ENCODE peak calls at places on chromosomes 11 and 22, in seven cellular contexts. Z is sigmoid colon, G is adipocyte, J is colonic mucosa, I is aorta, E is prostate gland, C is endothelial cell of umbilical vein. V is an unnamed sample.

GRCh38 chr22:20965888-20966855 is 883 bp upstream of the AIFM3 start:
- DNase-seq in Z (no peak), G (no peak), J (peak; percentile 83), I (no peak), E (no peak), C (no peak), V (no peak)

GRCh38 chr11:29093416-29093815 is 923.4 kb downstream of the KCNA4 start:
- DNase-seq in Z (no peak), G (peak; percentile 79), J (no peak), I (no peak), E (no peak), C (peak; percentile 42), V (no peak)

GRCh38 chr11:61830318-61831105 is 2.4 kb downstream of the FADS2 start:
- DNase-seq in Z (no peak), G (peak; percentile 78), J (no peak), I (no peak), E (peak; percentile 40), C (no peak), V (no peak)

GRCh38 chr11:129871914-129872313 is 23.5 kb downstream of the NFRKB start:
- DNase-seq in Z (no peak), G (no peak), J (no peak), I (no peak), E (no peak), C (no peak), V (no peak)

GRCh38 chr22:24106385-24107381 is 74.6 kb upstream of the SUSD2 start:
- DNase-seq in Z (no peak), G (no peak), J (no peak), I (peak; percentile 46), E (no peak), C (peak; percentile 5), V (no peak)

GRCh38 chr11:66883021-66883968 is 26.4 kb downstream of the LRFN4 start:
- DNase-seq in Z (peak; percentile 82), G (peak; percentile 81), J (peak; percentile 83), I (peak; percentile 85), E (peak; percentile 70), C (peak; percentile 50), V (peak; percentile 88)

GRCh38 chr11:31109446-31109845 is 260.1 kb downstream of the DCDC1 start:
- DNase-seq in Z (no peak), G (no peak), J (no peak), I (no peak), E (no peak), C (no peak), V (no peak)

GRCh38 chr22:29071261-29072045 is 1.4 kb upstream of the KREMEN1 start:
- DNase-seq in Z (peak; percentile 75), G (peak; percentile 49), J (peak; percentile 78), I (peak; percentile 56), E (peak; percentile 80), C (no peak), V (peak; percentile 47)

GRCh38 chr11:109012996-109013395 is 348.1 kb downstream of the DDX10 start:
- DNase-seq in Z (no peak), G (no peak), J (no peak), I (no peak), E (no peak), C (no peak), V (no peak)

GRCh38 chr11:67411785-67412152 is 3.7 kb upstream of the CARNS1 start:
- DNase-seq in Z (no peak), G (no peak), J (no peak), I (no peak), E (no peak), C (no peak), V (no peak)

GRCh38 chr22:17773606-17774205 is 563 bp downstream of the BID start:
- DNase-seq in Z (peak; percentile 68), G (peak; percentile 59), J (peak; percentile 59), I (peak; percentile 60), E (no peak), C (peak; percentile 34), V (peak; percentile 61)

GRCh38 chr22:31654408-31654807 is 7.6 kb downstream of the PISD start:
- DNase-seq in Z (no peak), G (no peak), J (no peak), I (no peak), E (no peak), C (no peak), V (no peak)

GRCh38 chr22:50604623-50605348 is 4.2 kb downstream of the MAPK8IP2 start:
- DNase-seq in Z (peak; percentile 57), G (no peak), J (no peak), I (no peak), E (no peak), C (no peak), V (no peak)

GRCh38 chr11:73194593-73194992 is 23.5 kb upstream of the P2RY2 start:
- DNase-seq in Z (peak; percentile 29), G (no peak), J (peak; percentile 92), I (peak; percentile 28), E (peak; percentile 50), C (no peak), V (no peak)

GRCh38 chr11:34839969-34840368 is 76.2 kb downstream of the APIP start:
- DNase-seq in Z (no peak), G (no peak), J (no peak), I (no peak), E (no peak), C (no peak), V (no peak)

GRCh38 chr22:17576475-17576874 is 13.2 kb downstream of the SLC25A18 start:
- DNase-seq in Z (no peak), G (peak; percentile 50), J (no peak), I (no peak), E (no peak), C (no peak), V (no peak)

GRCh38 chr22:47619631-47620030 is 857.2 kb downstream of the TBC1D22A start:
- DNase-seq in Z (peak; percentile 61), G (no peak), J (no peak), I (no peak), E (no peak), C (no peak), V (no peak)

GRCh38 chr22:42338502-42338901 is 68.0 kb upstream of the TCF20 start:
- DNase-seq in Z (no peak), G (no peak), J (peak; percentile 65), I (no peak), E (no peak), C (no peak), V (no peak)

GRCh38 chr22:49780992-49781782 is 46.5 kb downstream of the BRD1 start:
- DNase-seq in Z (no peak), G (no peak), J (no peak), I (no peak), E (no peak), C (no peak), V (no peak)

GRCh38 chr11:14336507-14337503 is 22.2 kb downstream of the RRAS2 start:
- DNase-seq in Z (no peak), G (peak; percentile 73), J (no peak), I (no peak), E (no peak), C (peak; percentile 71), V (no peak)

GRCh38 chr11:70153133-70153727 is 49.9 kb upstream of the FADD start:
- DNase-seq in Z (no peak), G (no peak), J (no peak), I (no peak), E (no peak), C (no peak), V (no peak)

GRCh38 chr11:34495724-34496377 is 17.7 kb downstream of the ELF5 start:
- DNase-seq in Z (no peak), G (no peak), J (no peak), I (no peak), E (no peak), C (no peak), V (no peak)

GRCh38 chr22:29617922-29618629 is 14.6 kb downstream of the NF2 start:
- DNase-seq in Z (no peak), G (peak; percentile 63), J (no peak), I (no peak), E (no peak), C (no peak), V (no peak)

GRCh38 chr11:35621620-35622019 is 3.4 kb downstream of the FJX1 start:
- DNase-seq in Z (no peak), G (no peak), J (no peak), I (no peak), E (no peak), C (no peak), V (no peak)

GRCh38 chr11:8826145-8826786 is 84.7 kb upstream of the AKIP1 start:
- DNase-seq in Z (peak; percentile 63), G (peak; percentile 68), J (no peak), I (no peak), E (no peak), C (peak; percentile 41), V (no peak)

GRCh38 chr11:2911088-2912037 is 17.9 kb downstream of the PHLDA2 start:
- DNase-seq in Z (no peak), G (no peak), J (no peak), I (no peak), E (no peak), C (no peak), V (no peak)

DNA sequence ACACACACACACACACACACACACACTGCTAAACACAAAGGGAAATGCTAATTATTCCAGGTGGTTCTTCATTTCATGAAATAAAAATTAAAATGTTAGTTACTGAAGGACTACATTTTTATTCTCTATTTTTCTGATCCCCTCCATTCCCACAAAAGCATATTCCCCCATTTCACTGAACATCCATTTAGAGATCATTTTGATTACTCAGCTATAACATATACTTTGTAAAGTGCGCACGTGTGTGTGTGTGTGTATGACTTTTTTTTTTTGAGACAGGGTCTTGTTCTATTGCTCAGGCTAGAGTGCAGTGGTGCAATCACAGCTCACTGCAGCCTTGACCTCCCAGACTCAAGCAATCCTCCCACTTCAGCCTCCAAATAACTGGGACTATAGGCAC is 42.6 kb downstream of the SLC35F2 start:
- DNase-seq in Z (no peak), G (no peak), J (no peak), I (no peak), E (no peak), C (no peak), V (no peak)
- H3K36me3 ChIP-seq in Z (no peaks in the 10 kb centered on the region), G (no peaks in the 10 kb centered on the region), J (no peaks in the 10 kb centered on the region), I (no peaks in the 10 kb centered on the region), E (no peaks in the 10 kb centered on the region), C (peaks cover 4% of the 10 kb centered on the region), V (no peaks in the 10 kb centered on the region)

GRCh38 chr22:45887202-45888131 is 89.5 kb downstream of the WNT7B start:
- DNase-seq in Z (peak; percentile 57), G (no peak), J (no peak), I (peak; percentile 18), E (peak; percentile 84), C (no peak), V (no peak)
- H3K27me3 ChIP-seq in Z (no peaks in the 10 kb centered on the region), G (peaks cover 48% of the 10 kb centered on the region), J (peaks cover 4% of the 10 kb centered on the region), I (no peaks in the 10 kb centered on the region), E (no peaks in the 10 kb centered on the region), C (peaks cover 3% of the 10 kb centered on the region), V (no peaks in the 10 kb centered on the region)

DNA sequence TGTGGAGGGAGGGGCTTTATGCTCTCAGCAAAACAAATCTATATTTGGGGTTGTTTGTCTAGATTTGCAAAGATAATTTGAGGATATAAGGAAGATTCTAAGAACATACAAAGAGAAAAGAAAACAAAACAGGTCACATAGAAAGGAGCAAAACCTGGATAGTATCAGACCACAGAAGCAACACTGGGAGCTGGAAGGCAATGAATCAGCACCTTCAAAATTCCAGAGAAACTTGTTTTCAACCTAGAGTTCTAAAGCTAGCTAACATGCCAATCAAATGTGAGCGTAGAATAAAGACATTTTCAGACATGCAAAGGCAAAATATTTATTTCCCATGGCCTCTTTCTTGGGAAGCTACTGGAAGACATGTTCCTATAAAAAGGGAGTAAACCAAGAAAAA is 125.0 kb upstream of the CSNK2A3 start:
- DNase-seq in Z (no peak), G (no peak), J (no peak), I (no peak), E (no peak), C (no peak), V (no peak)
- H3K36me3 ChIP-seq in Z (no peaks in the 10 kb centered on the region), G (no peaks in the 10 kb centered on the region), J (no peaks in the 10 kb centered on the region), I (no peaks in the 10 kb centered on the region), E (no peaks in the 10 kb centered on the region), C (no peaks in the 10 kb centered on the region), V (no peaks in the 10 kb centered on the region)

GRCh38 chr22:23071163-23072034 is 1.1 kb downstream of the GNAZ start:
- DNase-seq in Z (peak; percentile 63), G (peak; percentile 12), J (no peak), I (peak; percentile 40), E (no peak), C (no peak), V (peak; percentile 29)
- H3K27me3 ChIP-seq in Z (no peaks in the 10 kb centered on the region), G (peaks cover 25% of the 10 kb centered on the region), J (peaks cover 8% of the 10 kb centered on the region), I (no peaks in the 10 kb centered on the region), E (no peaks in the 10 kb centered on the region), C (peaks cover 3% of the 10 kb centered on the region), V (no peaks in the 10 kb centered on the region)

V was measured in HAP-1.